ENCODE peak calls at places on chromosomes 2 and 18, in eight cellular contexts. One of them, this sample, is unnamed.

GRCh38 chr2:219724628-219725027 is 97.2 kb downstream of the SLC4A3 start:
- DNase-seq in GM12878: no peak
- DNase-seq in H1: no peak
- DNase-seq in K562: peak; percentile 47
- DNase-seq in HCT116: no peak
- DNase-seq in spleen: no peak
- DNase-seq in stomach: no peak
- DNase-seq in sigmoid colon: no peak
- DNase-seq in this sample: no peak

GRCh38 chr2:133447303-133447702 is 121.0 kb downstream of the NCKAP5 start:
- DNase-seq in K562: no peak
- DNase-seq in spleen: no peak
- DNase-seq in sigmoid colon: no peak
- DNase-seq in stomach: no peak
- DNase-seq in HCT116: no peak
- DNase-seq in GM12878: no peak
- DNase-seq in H1: no peak
- DNase-seq in this sample: no peak

GRCh38 chr18:44682181-44682870 is 1.6 kb downstream of the SETBP1 start:
- DNase-seq in K562: no peak
- DNase-seq in HCT116: no peak
- DNase-seq in stomach: no peak
- DNase-seq in spleen: no peak
- DNase-seq in H1: no peak
- DNase-seq in GM12878: no peak
- DNase-seq in sigmoid colon: peak; percentile 87
- DNase-seq in this sample: no peak

GRCh38 chr2:3301001-3301400 is 76.6 kb downstream of the EIPR1 start:
- DNase-seq in stomach: no peak
- DNase-seq in GM12878: no peak
- DNase-seq in spleen: peak; percentile 27
- DNase-seq in H1: no peak
- DNase-seq in sigmoid colon: peak; percentile 18
- DNase-seq in K562: no peak
- DNase-seq in HCT116: no peak
- DNase-seq in this sample: no peak

GRCh38 chr2:238286551-238286950 is 1.9 kb downstream of the PER2 start:
- DNase-seq in H1: no peak
- DNase-seq in K562: no peak
- DNase-seq in stomach: peak; percentile 85
- DNase-seq in sigmoid colon: peak; percentile 93
- DNase-seq in GM12878: no peak
- DNase-seq in HCT116: no peak
- DNase-seq in spleen: peak; percentile 51
- DNase-seq in this sample: peak; percentile 90

GRCh38 chr2:196475621-196476020 is 163.9 kb upstream of the CCDC150 start:
- DNase-seq in sigmoid colon: no peak
- DNase-seq in spleen: no peak
- DNase-seq in stomach: no peak
- DNase-seq in GM12878: no peak
- DNase-seq in HCT116: no peak
- DNase-seq in K562: no peak
- DNase-seq in H1: no peak
- DNase-seq in this sample: no peak

GRCh38 chr2:120404941-120405768 is 59.2 kb downstream of the INHBB start:
- DNase-seq in spleen: peak; percentile 55
- DNase-seq in HCT116: no peak
- DNase-seq in K562: no peak
- DNase-seq in stomach: no peak
- DNase-seq in GM12878: no peak
- DNase-seq in sigmoid colon: no peak
- DNase-seq in H1: no peak
- DNase-seq in this sample: no peak

GRCh38 chr2:239465017-239466001 is 64.5 kb upstream of the HDAC4 start:
- DNase-seq in GM12878: no peak
- DNase-seq in stomach: peak; percentile 53
- DNase-seq in HCT116: no peak
- DNase-seq in K562: no peak
- DNase-seq in spleen: peak; percentile 84
- DNase-seq in H1: no peak
- DNase-seq in sigmoid colon: peak; percentile 90
- DNase-seq in this sample: peak; percentile 86

GRCh38 chr2:200320344-200320743 is 13.9 kb downstream of the SPATS2L start:
- DNase-seq in H1: no peak
- DNase-seq in spleen: no peak
- DNase-seq in sigmoid colon: no peak
- DNase-seq in HCT116: no peak
- DNase-seq in stomach: no peak
- DNase-seq in GM12878: no peak
- DNase-seq in K562: no peak
- DNase-seq in this sample: no peak

GRCh38 chr2:44268259-44268649 is 7.0 kb upstream of the SLC3A1 start:
- DNase-seq in GM12878: no peak
- DNase-seq in sigmoid colon: no peak
- DNase-seq in spleen: no peak
- DNase-seq in stomach: no peak
- DNase-seq in K562: no peak
- DNase-seq in HCT116: no peak
- DNase-seq in H1: no peak
- DNase-seq in this sample: no peak

GRCh38 chr18:7069191-7069590 is 48.4 kb downstream of the LAMA1 start:
- DNase-seq in K562: no peak
- DNase-seq in stomach: no peak
- DNase-seq in spleen: no peak
- DNase-seq in HCT116: no peak
- DNase-seq in H1: no peak
- DNase-seq in sigmoid colon: no peak
- DNase-seq in GM12878: no peak
- DNase-seq in this sample: no peak

GRCh38 chr2:1856481-1856880 is 112.2 kb upstream of the PXDN start:
- DNase-seq in K562: no peak
- DNase-seq in GM12878: no peak
- DNase-seq in H1: no peak
- DNase-seq in stomach: no peak
- DNase-seq in HCT116: no peak
- DNase-seq in sigmoid colon: no peak
- DNase-seq in spleen: no peak
- DNase-seq in this sample: no peak

GRCh38 chr2:6945821-6946220 is 28.6 kb downstream of the RNF144A start:
- DNase-seq in K562: no peak
- DNase-seq in GM12878: no peak
- DNase-seq in spleen: no peak
- DNase-seq in sigmoid colon: no peak
- DNase-seq in stomach: no peak
- DNase-seq in HCT116: no peak
- DNase-seq in H1: no peak
- DNase-seq in this sample: no peak

GRCh38 chr2:150477347-150477746 is 10.1 kb downstream of the RND3 start:
- DNase-seq in spleen: no peak
- DNase-seq in GM12878: no peak
- DNase-seq in stomach: no peak
- DNase-seq in sigmoid colon: no peak
- DNase-seq in H1: no peak
- DNase-seq in HCT116: no peak
- DNase-seq in K562: no peak
- DNase-seq in this sample: no peak

GRCh38 chr18:45628979-45629958 is 14.0 kb downstream of the SLC14A2 start:
- DNase-seq in GM12878: no peak
- DNase-seq in K562: no peak
- DNase-seq in sigmoid colon: no peak
- DNase-seq in H1: no peak
- DNase-seq in spleen: peak; percentile 72
- DNase-seq in HCT116: no peak
- DNase-seq in stomach: no peak
- DNase-seq in this sample: no peak

GRCh38 chr2:21515903-21516302 is 392.1 kb downstream of the TDRD15 start:
- DNase-seq in K562: no peak
- DNase-seq in sigmoid colon: no peak
- DNase-seq in HCT116: no peak
- DNase-seq in spleen: no peak
- DNase-seq in stomach: no peak
- DNase-seq in GM12878: no peak
- DNase-seq in H1: no peak
- DNase-seq in this sample: no peak

GRCh38 chr2:165401285-165401852 is 68.1 kb upstream of the CSRNP3 start:
- DNase-seq in spleen: no peak
- DNase-seq in H1: no peak
- DNase-seq in K562: peak; percentile 15
- DNase-seq in HCT116: peak; percentile 56
- DNase-seq in GM12878: peak; percentile 9
- DNase-seq in sigmoid colon: no peak
- DNase-seq in stomach: no peak
- DNase-seq in this sample: no peak

GRCh38 chr18:13565228-13565627 is 161.1 kb downstream of the FAM210A start:
- DNase-seq in spleen: no peak
- DNase-seq in sigmoid colon: no peak
- DNase-seq in H1: no peak
- DNase-seq in K562: no peak
- DNase-seq in HCT116: no peak
- DNase-seq in stomach: no peak
- DNase-seq in GM12878: no peak
- DNase-seq in this sample: no peak

GRCh38 chr2:169363570-169364150 is 1.3 kb upstream of the LRP2 start:
- DNase-seq in sigmoid colon: no peak
- DNase-seq in HCT116: no peak
- DNase-seq in stomach: no peak
- DNase-seq in GM12878: no peak
- DNase-seq in spleen: peak; percentile 79
- DNase-seq in H1: no peak
- DNase-seq in K562: peak; percentile 27
- DNase-seq in this sample: no peak

GRCh38 chr18:36297419-36298112 is at the start of gene FHOD3:
- DNase-seq in K562: peak; percentile 90
- DNase-seq in HCT116: no peak
- DNase-seq in GM12878: no peak
- DNase-seq in H1: no peak
- DNase-seq in stomach: peak; percentile 54
- DNase-seq in sigmoid colon: peak; percentile 76
- DNase-seq in spleen: no peak
- DNase-seq in this sample: no peak

GRCh38 chr2:163667064-163667887 is 68.5 kb downstream of the FIGN start:
- DNase-seq in sigmoid colon: no peak
- DNase-seq in GM12878: no peak
- DNase-seq in spleen: no peak
- DNase-seq in HCT116: no peak
- DNase-seq in K562: no peak
- DNase-seq in H1: no peak
- DNase-seq in stomach: no peak
- DNase-seq in this sample: no peak

GRCh38 chr18:30288662-30289414 is 753.7 kb downstream of the DSC3 start:
- DNase-seq in H1: no peak
- DNase-seq in stomach: no peak
- DNase-seq in GM12878: no peak
- DNase-seq in HCT116: no peak
- DNase-seq in K562: no peak
- DNase-seq in sigmoid colon: no peak
- DNase-seq in spleen: no peak
- DNase-seq in this sample: no peak

GRCh38 chr2:171297951-171298350 is 135.8 kb downstream of the METTL8 start:
- DNase-seq in spleen: no peak
- DNase-seq in H1: no peak
- DNase-seq in sigmoid colon: no peak
- DNase-seq in HCT116: no peak
- DNase-seq in K562: no peak
- DNase-seq in stomach: no peak
- DNase-seq in GM12878: no peak
- DNase-seq in this sample: no peak

GRCh38 chr2:161070693-161071479 is 89.3 kb upstream of the TANK start:
- DNase-seq in stomach: no peak
- DNase-seq in spleen: no peak
- DNase-seq in GM12878: no peak
- DNase-seq in sigmoid colon: no peak
- DNase-seq in K562: no peak
- DNase-seq in HCT116: no peak
- DNase-seq in H1: no peak
- DNase-seq in this sample: no peak

GRCh38 chr18:71077451-71077850 is 788.6 kb downstream of the SOCS6 start:
- DNase-seq in sigmoid colon: no peak
- DNase-seq in stomach: no peak
- DNase-seq in spleen: no peak
- DNase-seq in GM12878: no peak
- DNase-seq in H1: no peak
- DNase-seq in HCT116: no peak
- DNase-seq in K562: no peak
- DNase-seq in this sample: no peak

DNA sequence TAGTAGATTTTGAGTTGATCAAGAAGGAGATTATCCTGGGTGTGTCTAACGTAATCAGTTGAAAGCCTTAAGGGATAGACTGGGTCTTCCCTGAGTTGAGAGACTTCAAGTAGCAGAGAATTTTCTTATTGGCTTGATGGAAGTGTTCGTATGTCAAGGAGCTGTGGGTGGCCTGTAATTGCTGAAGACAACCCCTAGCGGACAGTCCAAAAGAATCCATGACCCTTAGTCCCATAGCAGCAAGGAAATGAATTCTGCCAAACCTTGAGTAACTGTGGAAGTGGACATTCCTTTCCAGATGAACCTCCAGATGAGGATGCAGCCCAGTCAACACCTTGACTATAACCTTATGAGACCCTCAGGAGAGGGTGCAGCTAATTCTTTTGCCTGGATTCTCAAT is 786.3 kb downstream of the SOCS6 start:
- DNase-seq in HCT116: no peak
- DNase-seq in K562: no peak
- DNase-seq in stomach: no peak
- DNase-seq in sigmoid colon: no peak
- DNase-seq in spleen: no peak
- DNase-seq in H1: no peak
- DNase-seq in GM12878: no peak
- DNase-seq in this sample: no peak
- TF ChIP-seq POLR2AphosphoS5 in HCT116: no peak
- TF ChIP-seq POLR2AphosphoS5 in K562: no peak
- TF ChIP-seq POLR2AphosphoS5 in stomach: no peak
- TF ChIP-seq POLR2AphosphoS5 in sigmoid colon: no peak
- TF ChIP-seq POLR2AphosphoS5 in spleen: no peak
- TF ChIP-seq POLR2AphosphoS5 in H1: no peak
- TF ChIP-seq POLR2AphosphoS5 in GM12878: no peak
- TF ChIP-seq POLR2AphosphoS5 in this sample: no peak

GRCh38 chr2:46439582-46439981 is 39.8 kb upstream of the TMEM247 start:
- DNase-seq in stomach: no peak
- DNase-seq in spleen: no peak
- DNase-seq in H1: no peak
- DNase-seq in sigmoid colon: no peak
- DNase-seq in K562: peak; percentile 34
- DNase-seq in GM12878: no peak
- DNase-seq in HCT116: no peak
- DNase-seq in this sample: no peak
- TF ChIP-seq POLR2A in stomach: no peak
- TF ChIP-seq POLR2A in spleen: no peak
- TF ChIP-seq POLR2A in H1: no peak
- TF ChIP-seq POLR2A in sigmoid colon: no peak
- TF ChIP-seq POLR2A in K562: no peak
- TF ChIP-seq POLR2A in GM12878: no peak
- TF ChIP-seq POLR2A in HCT116: no peak
- TF ChIP-seq POLR2A in this sample: no peak

GRCh38 chr2:135742307-135742838 is 718 bp downstream of the UBXN4 start:
- DNase-seq in H1: no peak
- DNase-seq in spleen: no peak
- DNase-seq in HCT116: no peak
- DNase-seq in GM12878: no peak
- DNase-seq in K562: no peak
- DNase-seq in stomach: peak; percentile 35
- DNase-seq in sigmoid colon: no peak
- DNase-seq in this sample: no peak
- TF ChIP-seq POLR2AphosphoS5 in H1: peak; percentile 38
- TF ChIP-seq POLR2AphosphoS5 in spleen: peak; percentile 82
- TF ChIP-seq POLR2AphosphoS5 in HCT116: no peak
- TF ChIP-seq POLR2AphosphoS5 in GM12878: no peak
- TF ChIP-seq POLR2AphosphoS5 in K562: peak; percentile 66
- TF ChIP-seq POLR2AphosphoS5 in stomach: peak; percentile 81
- TF ChIP-seq POLR2AphosphoS5 in sigmoid colon: peak; percentile 70
- TF ChIP-seq POLR2AphosphoS5 in this sample: no peak

GRCh38 chr2:101387151-101387807 is at the start of gene CREG2:
- DNase-seq in spleen: peak; percentile 87
- DNase-seq in H1: peak; percentile 34
- DNase-seq in sigmoid colon: peak; percentile 74
- DNase-seq in GM12878: no peak
- DNase-seq in stomach: peak; percentile 75
- DNase-seq in HCT116: peak; percentile 26
- DNase-seq in K562: peak; percentile 14
- DNase-seq in this sample: peak; percentile 79
- TF ChIP-seq POLR2A in spleen: no peak
- TF ChIP-seq POLR2A in H1: no peak
- TF ChIP-seq POLR2A in sigmoid colon: no peak
- TF ChIP-seq POLR2A in GM12878: no peak
- TF ChIP-seq POLR2A in stomach: no peak
- TF ChIP-seq POLR2A in HCT116: no peak
- TF ChIP-seq POLR2A in K562: no peak
- TF ChIP-seq POLR2A in this sample: no peak

This sample was measured in suprapubic skin.